ENCODE peak calls at places on chromosomes 11 and 22, in five cellular contexts. Z is stomach, M is prostate gland, D is breast epithelium, O is GM12878. G is an unnamed sample.

GRCh38 chr11:134557571-134558257 is 145.7 kb upstream of the B3GAT1 start:
- DNase-seq in Z (no peak), M (no peak), D (no peak), O (no peak), G (no peak)

GRCh38 chr11:60870276-60870675 is 2.9 kb downstream of the ZP1 start:
- DNase-seq in Z (no peak), M (no peak), D (no peak), O (no peak), G (no peak)

GRCh38 chr22:46025973-46026906 is 49.3 kb upstream of the WNT7B start:
- DNase-seq in Z (no peak), M (no peak), D (peak), O (no peak), G (no peak)

GRCh38 chr11:90874971-90875370 is 652.1 kb upstream of the CHORDC1 start:
- DNase-seq in Z (no peak), M (no peak), D (no peak), O (no peak), G (no peak)

GRCh38 chr11:63909621-63910506 is 7.1 kb downstream of the RCOR2 start:
- DNase-seq in Z (no peak), M (no peak), D (no peak), O (no peak), G (no peak)

GRCh38 chr11:94922675-94923347 is 50.5 kb downstream of the CWC15 start:
- DNase-seq in Z (no peak), M (no peak), D (no peak), O (no peak), G (peak)

GRCh38 chr22:27089303-27089702 is 431.9 kb downstream of the MIAT start:
- DNase-seq in Z (no peak), M (peak), D (no peak), O (no peak), G (no peak)

GRCh38 chr11:134949121-134949591 is 537.1 kb upstream of the B3GAT1 start:
- DNase-seq in Z (no peak), M (no peak), D (no peak), O (no peak), G (no peak)

GRCh38 chr11:62500066-62501035 is 46.3 kb downstream of the AHNAK start:
- DNase-seq in Z (no peak), M (peak), D (peak), O (no peak), G (no peak)

GRCh38 chr22:35914665-35915476 is 113.8 kb downstream of the RBFOX2 start:
- DNase-seq in Z (peak), M (peak), D (peak), O (no peak), G (no peak)

GRCh38 chr11:31973175-31973574 is 117.7 kb upstream of the RCN1 start:
- DNase-seq in Z (no peak), M (no peak), D (no peak), O (no peak), G (no peak)

GRCh38 chr22:18970180-18970947 is 34.3 kb upstream of the PRODH start:
- DNase-seq in Z (no peak), M (no peak), D (no peak), O (no peak), G (no peak)

GRCh38 chr22:25970996-25971811 is 198.1 kb upstream of the SEZ6L start:
- DNase-seq in Z (no peak), M (no peak), D (no peak), O (peak), G (no peak)

GRCh38 chr11:70048279-70049024 is 29.7 kb upstream of the ANO1 start:
- DNase-seq in Z (no peak), M (peak), D (peak), O (no peak), G (no peak)

GRCh38 chr22:24819941-24820461 is 14.0 kb downstream of the SGSM1 start:
- DNase-seq in Z (peak), M (peak), D (no peak), O (no peak), G (no peak)

GRCh38 chr11:11662578-11662977 is 40.8 kb upstream of the GALNT18 start:
- DNase-seq in Z (no peak), M (no peak), D (no peak), O (peak), G (no peak)

GRCh38 chr11:1943576-1943975 is 3.6 kb upstream of the MRPL23 start:
- DNase-seq in Z (no peak), M (no peak), D (no peak), O (no peak), G (no peak)

GRCh38 chr11:117643606-117644300 is 153.3 kb downstream of the DSCAML1 start:
- DNase-seq in Z (no peak), M (no peak), D (no peak), O (no peak), G (no peak)

GRCh38 chr22:44409691-44410316 is 88.2 kb downstream of the RTL6 start:
- DNase-seq in Z (no peak), M (no peak), D (peak), O (no peak), G (no peak)

GRCh38 chr22:44408227-44409192 is 89.5 kb downstream of the RTL6 start:
- DNase-seq in Z (no peak), M (no peak), D (peak), O (no peak), G (no peak)

GRCh38 chr22:44410396-44411056 is 87.5 kb downstream of the RTL6 start:
- DNase-seq in Z (peak), M (no peak), D (peak), O (no peak), G (no peak)

GRCh38 chr22:44407404-44408226 is 90.4 kb downstream of the RTL6 start:
- DNase-seq in Z (peak), M (no peak), D (peak), O (no peak), G (no peak)

GRCh38 chr22:44409211-44409648 is 88.8 kb downstream of the RTL6 start:
- DNase-seq in Z (no peak), M (no peak), D (peak), O (no peak), G (no peak)
- TF ChIP-seq POLR2AphosphoS5 in Z (no peak), M (no peak), D (no peak), O (no peak), G (no peak)

DNA sequence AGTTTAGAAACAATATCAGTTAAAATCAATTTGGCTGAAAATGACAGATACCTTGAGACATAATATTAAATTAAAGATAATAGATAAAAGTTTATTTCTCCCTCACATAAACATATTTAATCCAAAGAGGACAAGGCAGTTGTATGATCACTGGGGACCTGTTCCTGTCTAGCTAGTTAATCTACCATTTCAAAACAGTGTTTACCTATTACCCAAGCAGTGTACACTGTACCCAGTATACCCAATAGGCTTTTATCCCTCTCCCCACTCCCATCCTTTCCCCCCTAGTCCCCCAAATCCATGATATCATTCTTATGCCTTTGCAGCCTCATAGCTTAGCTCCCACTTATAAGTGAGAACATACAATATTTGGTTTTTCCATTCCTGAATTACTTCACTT is 229.7 kb upstream of the LARGE1 start:
- DNase-seq in Z (no peak), M (no peak), D (no peak), O (no peak), G (no peak)
- H3K4me3 ChIP-seq in Z (no peak), M (no peak), D (no peak), O (no peak), G (no peak)

GRCh38 chr22:37764622-37765021 is 43.1 kb upstream of the GCAT start:
- DNase-seq in Z (no peak), M (no peak), D (no peak), O (no peak), G (no peak)
- TF ChIP-seq POLR2AphosphoS5 in Z (no peak), M (no peak), D (no peak), O (no peak), G (no peak)

GRCh38 chr11:75814686-75815344 is at the start of gene UVRAG:
- DNase-seq in Z (peak), M (peak), D (peak), O (peak), G (peak)

GRCh38 chr11:75812542-75813040 is 2.4 kb upstream of the UVRAG start:
- DNase-seq in Z (no peak), M (no peak), D (no peak), O (no peak), G (no peak)

GRCh38 chr11:75814369-75814685 is 683 bp upstream of the UVRAG start:
- DNase-seq in Z (no peak), M (no peak), D (no peak), O (no peak), G (no peak)

GRCh38 chr11:75813126-75813525 is 1.9 kb upstream of the UVRAG start:
- DNase-seq in Z (no peak), M (no peak), D (no peak), O (no peak), G (no peak)

DNA sequence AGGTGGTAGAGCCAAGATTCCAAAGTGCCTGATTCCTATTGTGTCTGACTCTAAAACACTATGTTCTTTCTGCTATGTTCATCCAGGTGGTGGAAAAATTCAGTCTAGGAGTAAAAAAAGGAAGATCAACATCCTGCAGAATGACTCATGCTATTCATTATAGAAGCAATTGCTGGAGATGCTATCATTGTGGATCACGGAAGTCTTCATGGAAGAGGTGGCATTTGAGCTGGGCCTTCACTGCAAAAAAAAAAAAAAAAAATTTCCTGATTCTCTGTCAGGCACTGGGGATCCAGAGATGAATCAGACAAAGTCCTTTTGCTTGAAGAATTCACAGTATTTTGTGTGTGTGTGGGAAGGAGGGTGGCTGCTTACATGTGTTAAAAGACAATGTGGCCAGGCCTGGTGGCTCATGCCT is 1.4 kb upstream of the UVRAG start:
- DNase-seq in Z (no peak), M (no peak), D (no peak), O (no peak), G (no peak)
- H3K4me3 ChIP-seq in Z (no peak), M (no peak), D (peak), O (peak), G (no peak)

DNA sequence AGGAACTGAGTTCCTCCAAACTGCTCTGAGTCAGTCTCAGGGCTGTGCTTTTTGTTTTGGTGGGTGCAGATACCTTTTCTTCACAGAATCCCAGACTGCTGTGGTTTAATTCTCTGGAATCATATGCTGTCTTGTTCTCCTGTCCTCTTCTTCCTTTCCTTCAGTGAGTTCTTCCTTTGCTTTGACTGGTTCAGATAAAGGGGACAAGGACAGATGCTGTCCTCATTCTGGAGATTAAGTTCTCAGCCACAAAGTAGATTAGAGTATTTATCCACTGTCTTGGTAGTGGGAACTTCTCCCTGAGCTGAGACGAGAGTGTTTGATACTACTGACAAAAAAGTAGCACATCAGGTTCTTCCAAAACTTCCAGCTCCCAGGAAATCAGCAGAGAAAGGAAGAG is 13.3 kb downstream of the ZDHHC5 start:
- DNase-seq in Z (no peak), M (no peak), D (no peak), O (no peak), G (no peak)
- TF ChIP-seq POLR2AphosphoS5 in Z (no peak), M (peak), D (no peak), O (no peak), G (no peak)

GRCh38 chr22:40436460-40437431 is 66.4 kb downstream of the SGSM3 start:
- DNase-seq in Z (no peak), M (no peak), D (no peak), O (peak), G (peak)
- H3K4me3 ChIP-seq in Z (no peak), M (no peak), D (peak), O (peak), G (peak)

GRCh38 chr11:76524461-76524860 is 79.6 kb downstream of the EMSY start:
- DNase-seq in Z (no peak), M (no peak), D (no peak), O (no peak), G (no peak)

GRCh38 chr11:76523147-76523546 is 78.3 kb downstream of the EMSY start:
- DNase-seq in Z (no peak), M (no peak), D (no peak), O (no peak), G (no peak)

GRCh38 chr11:76524919-76525318 is 80.1 kb downstream of the EMSY start:
- DNase-seq in Z (peak), M (peak), D (no peak), O (no peak), G (no peak)

GRCh38 chr11:76526878-76527277 is 82.1 kb downstream of the EMSY start:
- DNase-seq in Z (no peak), M (no peak), D (no peak), O (no peak), G (no peak)

GRCh38 chr11:76523786-76524436 is 79.1 kb downstream of the EMSY start:
- DNase-seq in Z (no peak), M (no peak), D (no peak), O (no peak), G (no peak)
- TF ChIP-seq POLR2AphosphoS5 in Z (no peak), M (no peak), D (no peak), O (no peak), G (no peak)

DNA sequence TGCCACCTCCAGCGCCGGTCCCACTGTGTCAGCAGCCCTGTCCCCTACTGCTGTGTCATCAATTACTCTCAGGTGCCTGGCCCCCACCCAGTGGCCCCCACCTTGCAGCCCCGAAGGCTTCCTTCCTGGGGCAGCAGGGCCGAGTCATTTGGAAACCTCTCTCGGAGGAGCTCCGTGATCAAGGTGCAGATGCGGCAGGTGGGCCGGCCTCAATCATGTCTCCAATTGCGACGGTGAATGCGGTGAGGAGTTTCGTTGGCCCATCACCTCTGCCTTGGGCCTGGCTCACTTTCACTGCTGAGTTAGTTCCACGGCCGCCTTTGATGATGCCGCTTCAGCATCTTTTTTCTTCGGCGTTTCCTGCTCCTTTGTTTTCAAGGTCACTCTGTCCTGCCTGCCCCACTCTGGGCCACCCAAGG is 11.3 kb upstream of the CXCR5 start:
- DNase-seq in Z (no peak), M (no peak), D (no peak), O (no peak), G (no peak)
- H3K4me3 ChIP-seq in Z (no peak), M (no peak), D (no peak), O (no peak), G (no peak)

GRCh38 chr11:86922225-86922624 is 33.0 kb downstream of the FZD4 start:
- DNase-seq in Z (no peak), M (no peak), D (no peak), O (no peak), G (no peak)
- TF ChIP-seq POLR2AphosphoS5 in Z (no peak), M (no peak), D (no peak), O (no peak), G (no peak)

G was measured in HL-60.